ENCODE peak calls at places on chromosome 15, in eight cellular contexts. E is posterior cingulate gyrus, I is amygdala, S is activated T-cell treated with anti-CD3 and anti-CD28 coated beads for 24 hours, F is AG20443, U is G401, B is choroid plexus epithelial cell, Z is iris pigment epithelial cell. Y is an unnamed sample.

GRCh38 chr15:64527263-64527984 is 67.0 kb downstream of the ZNF609 start:
- DNase-seq in E (no peak), I (no peak), S (no peak), F (peak; percentile 66), U (no peak), B (peak; percentile 65), Z (peak; percentile 80), Y (no peak)

GRCh38 chr15:22949074-22949547 is 31.1 kb downstream of the CYFIP1 start:
- DNase-seq in E (no peak), I (no peak), S (no peak), F (peak; percentile 84), U (no peak), B (peak; percentile 69), Z (peak; percentile 23), Y (peak; percentile 23)

GRCh38 chr15:82964890-82965289 is 12.4 kb upstream of the HOMER2 start:
- DNase-seq in E (no peak), I (no peak), S (no peak), F (no peak), U (no peak), B (no peak), Z (no peak), Y (no peak)

GRCh38 chr15:63473999-63474809 is 30.2 kb upstream of the USP3 start:
- DNase-seq in E (no peak), I (no peak), S (peak; percentile 40), F (peak; percentile 34), U (peak; percentile 37), B (peak; percentile 94), Z (peak; percentile 93), Y (peak; percentile 78)

GRCh38 chr15:90388462-90389182 is 580 bp downstream of the IQGAP1 start:
- DNase-seq in E (peak; percentile 82), I (no peak), S (peak; percentile 33), F (peak; percentile 77), U (peak; percentile 23), B (peak; percentile 32), Z (peak; percentile 41), Y (peak; percentile 75)

GRCh38 chr15:40847225-40847961 is 3.5 kb downstream of the SPINT1 start:
- DNase-seq in E (peak; percentile 54), I (peak; percentile 16), S (no peak), F (peak; percentile 27), U (peak; percentile 36), B (peak; percentile 62), Z (peak; percentile 68), Y (peak; percentile 41)

GRCh38 chr15:91254766-91255165 is 154.7 kb downstream of the SV2B start:
- DNase-seq in E (no peak), I (no peak), S (no peak), F (no peak), U (no peak), B (no peak), Z (no peak), Y (no peak)

GRCh38 chr15:36432162-36432561 is 147.3 kb upstream of the CDIN1 start:
- DNase-seq in E (no peak), I (no peak), S (no peak), F (peak; percentile 12), U (no peak), B (no peak), Z (peak; percentile 19), Y (no peak)

GRCh38 chr15:77702211-77702957 is 69.7 kb upstream of the LINGO1 start:
- DNase-seq in E (no peak), I (no peak), S (no peak), F (peak; percentile 47), U (no peak), B (peak; percentile 47), Z (peak; percentile 26), Y (no peak)

GRCh38 chr15:39466428-39466827 is 114.5 kb upstream of the THBS1 start:
- DNase-seq in E (no peak), I (no peak), S (no peak), F (peak; percentile 62), U (no peak), B (no peak), Z (no peak), Y (no peak)

GRCh38 chr15:98681061-98681460 is 32.7 kb downstream of the IGF1R start:
- DNase-seq in E (no peak), I (no peak), S (no peak), F (no peak), U (no peak), B (no peak), Z (no peak), Y (no peak)